ENCODE peak calls at places on chromosomes 6 and 20, in ten cellular contexts. E, M, F, G, A, X, V, Z, O and L are unnamed samples.

GRCh38 chr6:579339-579738 is 77.6 kb downstream of the HUS1B start:
- DNase-seq in V (peak; percentile 4), X (peak; percentile 20), F (no peak), M (no peak), A (no peak), O (no peak), E (no peak), Z (peak; percentile 2), G (no peak), L (no peak)

GRCh38 chr20:4966826-4967751 is 34.2 kb downstream of the SLC23A2 start:
- DNase-seq in F (no peak), M (no peak), Z (peak; percentile 45), V (no peak), A (no peak), G (no peak), O (no peak), E (no peak), X (no peak), L (no peak)

GRCh38 chr6:166770216-166771116 is 143.4 kb upstream of the RPS6KA2 start:
- DNase-seq in F (no peak), A (no peak), O (no peak), E (no peak), G (no peak), Z (no peak), M (no peak), V (no peak), X (no peak), L (peak; percentile 44)

GRCh38 chr6:138597336-138597735 is 98.0 kb upstream of the NHSL1 start:
- DNase-seq in G (no peak), A (no peak), E (no peak), Z (no peak), M (no peak), F (no peak), O (no peak), V (no peak), X (no peak), L (no peak)

GRCh38 chr20:22383156-22383555 is 201.2 kb downstream of the FOXA2 start:
- DNase-seq in F (no peak), M (no peak), V (no peak), O (no peak), Z (no peak), E (no peak), A (no peak), X (no peak), G (no peak), L (no peak)

GRCh38 chr20:50928469-50928868 is 2.8 kb downstream of the ADNP start:
- DNase-seq in E (no peak), G (no peak), V (no peak), O (no peak), M (no peak), A (no peak), X (no peak), F (no peak), Z (no peak), L (no peak)

GRCh38 chr20:46073024-46073423 is 16.7 kb downstream of the NCOA5 start:
- DNase-seq in F (no peak), G (no peak), M (peak; percentile 14), O (no peak), E (no peak), Z (no peak), X (no peak), V (no peak), A (no peak), L (no peak)

GRCh38 chr6:48113130-48113529 is 2.1 kb upstream of the PTCHD4 start:
- DNase-seq in G (no peak), A (no peak), F (no peak), O (no peak), E (no peak), Z (no peak), X (no peak), M (no peak), V (no peak), L (no peak)

GRCh38 chr6:146028250-146028789 is 542 bp upstream of the GRM1 start:
- DNase-seq in O (no peak), X (peak; percentile 53), A (peak; percentile 27), E (peak; percentile 9), Z (no peak), G (no peak), F (no peak), M (no peak), V (no peak), L (no peak)

GRCh38 chr20:25061103-25061799 is 3.3 kb upstream of the ACSS1 start:
- DNase-seq in M (no peak), O (no peak), A (no peak), V (no peak), X (no peak), F (no peak), E (no peak), G (no peak), Z (no peak), L (peak; percentile 53)

GRCh38 chr20:40670251-40670650 is 18.8 kb downstream of the MAFB start:
- DNase-seq in G (no peak), X (no peak), M (no peak), O (no peak), Z (no peak), E (no peak), F (no peak), V (no peak), A (no peak), L (no peak)

GRCh38 chr20:61371501-61372150 is 119.6 kb downstream of the CDH4 start:
- DNase-seq in E (no peak), Z (no peak), M (no peak), G (no peak), A (no peak), O (no peak), X (no peak), F (no peak), V (no peak), L (no peak)

GRCh38 chr20:63919130-63919529 is 24.2 kb downstream of the DNAJC5 start:
- DNase-seq in X (no peak), M (no peak), V (no peak), F (no peak), O (no peak), G (no peak), Z (no peak), E (no peak), A (peak; percentile 23), L (no peak)

GRCh38 chr20:57526067-57526884 is 1.3 kb upstream of the CTCFL start:
- DNase-seq in M (no peak), G (no peak), O (no peak), Z (no peak), A (no peak), F (no peak), V (no peak), X (peak; percentile 4), E (peak; percentile 48), L (no peak)

GRCh38 chr6:82954937-82955577 is 110.6 kb downstream of the UBE3D start:
- DNase-seq in E (no peak), M (no peak), V (no peak), O (no peak), X (peak; percentile 89), Z (no peak), G (no peak), A (no peak), F (no peak), L (no peak)

GRCh38 chr6:117601811-117602150 is 530 bp downstream of the GOPC start:
- DNase-seq in M (no peak), V (no peak), A (no peak), F (no peak), O (no peak), E (no peak), G (no peak), Z (peak; percentile 74), X (no peak), L (no peak)

GRCh38 chr20:46572181-46572580 is 21.7 kb upstream of the OCSTAMP start:
- DNase-seq in G (no peak), A (peak; percentile 95), O (no peak), V (no peak), M (no peak), Z (no peak), F (no peak), X (no peak), E (peak; percentile 64), L (no peak)

GRCh38 chr6:150443621-150444020 is 74.8 kb downstream of the IYD start:
- DNase-seq in M (peak; percentile 55), O (no peak), F (no peak), E (no peak), X (no peak), Z (no peak), G (no peak), V (no peak), A (no peak), L (no peak)

GRCh38 chr20:34953960-34954359 is 1.6 kb downstream of the GSS start:
- DNase-seq in A (no peak), X (no peak), Z (no peak), E (no peak), V (no peak), O (no peak), F (no peak), M (no peak), G (no peak), L (no peak)